ENCODE peak calls at places on chromosomes 11 and 22, in ten cellular contexts. F is GM06990, X is IMR-90, E is sigmoid colon, M is cardiac fibroblast, Z is mucosa of descending colon, C is Panc1, I is colonic mucosa, A is adrenal gland, T is GM23338. V is an unnamed sample.

GRCh38 chr11:45805305-45806071 is 539 bp downstream of the SLC35C1 start:
- DNase-seq in A (peak), F (no peak), T (peak), C (no peak), Z (peak), M (peak), X (peak), E (peak), I (no peak), V (no peak)

GRCh38 chr11:66081505-66081904 is 11.4 kb downstream of the PACS1 start:
- DNase-seq in T (no peak), C (no peak), I (peak), X (no peak), M (peak), F (peak), E (peak), Z (peak), A (peak), V (no peak)

GRCh38 chr11:47394322-47395224 is 13.8 kb upstream of the SLC39A13 start:
- DNase-seq in A (peak), C (no peak), I (no peak), M (peak), X (peak), Z (peak), E (peak), F (peak), T (no peak), V (no peak)

GRCh38 chr11:89489930-89490329 is 1.2 kb downstream of the NOX4 start:
- DNase-seq in I (no peak), M (no peak), F (no peak), X (peak), Z (no peak), A (no peak), C (no peak), T (no peak), E (no peak), V (no peak)

GRCh38 chr22:19591568-19591967 is 67.4 kb upstream of the CLDN5 start:
- DNase-seq in A (no peak), C (no peak), X (no peak), T (no peak), I (no peak), M (no peak), E (peak), Z (no peak), F (no peak), V (no peak)

GRCh38 chr11:35362571-35362980 is 56.8 kb downstream of the SLC1A2 start:
- DNase-seq in F (no peak), T (peak), E (no peak), X (peak), A (no peak), Z (no peak), M (no peak), I (no peak), C (no peak), V (no peak)

GRCh38 chr11:12642040-12642439 is 32.2 kb upstream of the TEAD1 start:
- DNase-seq in Z (no peak), C (no peak), E (no peak), I (no peak), T (no peak), X (peak), A (no peak), F (no peak), M (peak), V (no peak)

GRCh38 chr11:60370811-60371297 is 7.5 kb upstream of the MS4A7 start:
- DNase-seq in X (no peak), M (no peak), I (no peak), F (no peak), C (peak), Z (no peak), A (no peak), E (no peak), T (no peak), V (no peak)

GRCh38 chr11:16356057-16356750 is at the start of gene SOX6:
- DNase-seq in C (no peak), A (no peak), Z (no peak), T (peak), F (no peak), I (no peak), M (peak), X (peak), E (no peak), V (peak)

GRCh38 chr11:126698576-126698975 is 302.0 kb downstream of the KIRREL3 start:
- DNase-seq in E (no peak), C (no peak), F (no peak), Z (no peak), T (no peak), I (no peak), A (no peak), X (no peak), M (no peak), V (no peak)

GRCh38 chr22:48702573-48703264 is 1125.0 kb downstream of the BRD1 start:
- DNase-seq in X (no peak), T (no peak), A (no peak), F (no peak), Z (peak), E (peak), C (no peak), I (no peak), M (no peak), V (peak)

GRCh38 chr11:64436025-64436424 is 77.1 kb downstream of the RPS6KA4 start:
- DNase-seq in A (no peak), T (no peak), C (no peak), F (no peak), M (no peak), X (no peak), I (no peak), Z (no peak), E (peak), V (no peak)

GRCh38 chr11:67356551-67356866 is 3.2 kb upstream of the POLD4 start:
- DNase-seq in E (no peak), X (no peak), I (no peak), F (no peak), M (no peak), Z (no peak), C (no peak), T (no peak), A (no peak), V (no peak)
- H3K4me3 ChIP-seq in E (no peak), X (no peak), I (peak), F (peak), M (no peak), Z (no peak), C (no peak), T (no peak), A (no peak), V (no peak)

GRCh38 chr22:49770454-49771265 is 57.0 kb downstream of the BRD1 start:
- DNase-seq in Z (peak), I (no peak), T (no peak), F (no peak), C (no peak), X (no peak), E (peak), M (no peak), A (no peak), V (no peak)

GRCh38 chr22:49768077-49768476 is 59.6 kb downstream of the BRD1 start:
- DNase-seq in A (no peak), C (no peak), Z (peak), E (peak), I (no peak), T (no peak), M (no peak), X (no peak), F (no peak), V (no peak)

GRCh38 chr22:49768511-49768910 is 59.2 kb downstream of the BRD1 start:
- DNase-seq in X (no peak), T (no peak), M (peak), I (no peak), C (no peak), A (no peak), E (peak), F (no peak), Z (peak), V (no peak)

GRCh38 chr22:49769691-49770315 is 57.9 kb downstream of the BRD1 start:
- DNase-seq in F (no peak), X (no peak), I (no peak), E (peak), A (no peak), T (no peak), C (no peak), Z (no peak), M (no peak), V (peak)

GRCh38 chr22:49768961-49769690 is 58.5 kb downstream of the BRD1 start:
- DNase-seq in M (peak), E (peak), Z (peak), A (peak), X (peak), T (no peak), I (no peak), C (no peak), F (no peak), V (peak)
- TF ChIP-seq CTCF in M (no peak), E (no peak), Z (no peak), A (no peak), X (no peak), T (no peak), I (no peak), C (no peak), F (no peak), V (no peak)

DNA sequence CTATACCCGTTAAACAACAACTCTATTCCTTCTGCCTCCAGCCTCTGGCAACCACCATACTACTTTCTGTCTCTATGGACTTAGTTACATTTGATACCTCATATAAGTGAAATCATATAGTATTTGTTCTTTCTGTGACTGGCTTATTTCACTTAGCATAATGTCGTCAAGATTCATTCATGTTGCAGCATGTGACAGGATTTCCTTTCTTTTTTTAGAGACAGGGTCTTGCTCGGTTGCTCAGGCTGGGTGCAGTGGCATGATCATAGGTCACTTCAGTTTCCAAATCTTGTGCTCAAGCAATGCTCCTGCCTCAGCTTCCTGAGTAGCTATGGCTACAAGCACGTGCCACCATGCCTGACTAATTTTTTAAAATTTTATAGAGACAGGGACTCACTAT is 29.4 kb upstream of the SORL1 start:
- DNase-seq in X (no peak), T (no peak), Z (no peak), M (no peak), I (no peak), C (no peak), E (no peak), F (peak), A (no peak), V (no peak)
- H3K4me3 ChIP-seq in X (no peak), T (no peak), Z (no peak), M (no peak), I (no peak), C (no peak), E (no peak), F (no peak), A (no peak), V (no peak)

GRCh38 chr22:41518048-41518347 is 26.3 kb downstream of the POLR3H start:
- DNase-seq in X (no peak), Z (no peak), M (no peak), C (no peak), E (no peak), I (no peak), A (no peak), F (no peak), T (no peak), V (no peak)
- TF ChIP-seq CTCF in X (no peak), Z (no peak), M (no peak), C (peak), E (no peak), I (no peak), A (no peak), F (no peak), T (no peak), V (no peak)

GRCh38 chr11:116930586-116930985 is 93.2 kb upstream of the APOA1 start:
- DNase-seq in I (no peak), E (no peak), A (no peak), X (no peak), M (no peak), T (no peak), Z (no peak), C (no peak), F (no peak), V (no peak)
- H3K4me3 ChIP-seq in I (no peak), E (no peak), A (no peak), X (no peak), M (no peak), T (no peak), Z (no peak), C (no peak), F (no peak), V (no peak)

GRCh38 chr11:57429946-57430345 is 3.0 kb upstream of the SLC43A3 start:
- DNase-seq in A (no peak), T (no peak), I (no peak), C (no peak), Z (no peak), F (no peak), X (no peak), E (no peak), M (no peak), V (no peak)

GRCh38 chr11:57432714-57433163 is 5.8 kb upstream of the SLC43A3 start:
- DNase-seq in X (peak), I (no peak), A (no peak), Z (no peak), T (no peak), C (no peak), M (peak), E (no peak), F (no peak), V (no peak)

GRCh38 chr11:57428643-57429042 is 1.7 kb upstream of the SLC43A3 start:
- DNase-seq in C (no peak), X (no peak), I (no peak), M (no peak), A (no peak), T (no peak), F (no peak), E (no peak), Z (no peak), V (no peak)

GRCh38 chr11:57432017-57432590 is 5.2 kb upstream of the SLC43A3 start:
- DNase-seq in F (no peak), I (no peak), T (no peak), C (no peak), E (no peak), M (no peak), A (no peak), X (no peak), Z (no peak), V (no peak)

DNA sequence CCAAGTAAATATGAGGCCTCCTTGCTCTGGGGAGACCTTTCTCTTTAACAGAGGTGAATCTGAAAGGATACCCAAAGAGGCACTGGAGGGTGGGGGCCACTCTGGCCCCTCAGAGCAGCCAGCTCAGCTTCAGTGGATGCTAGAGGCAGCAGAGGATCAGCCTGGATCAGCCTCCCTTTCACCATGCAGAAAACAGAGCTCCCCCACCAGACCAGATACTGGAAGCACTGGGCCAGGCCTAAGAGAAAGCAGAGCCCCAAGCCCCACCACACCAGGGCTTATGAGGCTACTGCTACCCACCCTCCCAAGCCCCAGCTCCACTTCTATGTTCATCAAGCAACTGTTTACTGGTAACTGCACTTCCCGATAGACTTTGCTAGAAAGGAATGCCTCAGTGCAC is 4.0 kb upstream of the SLC43A3 start:
- DNase-seq in F (no peak), C (no peak), X (no peak), A (no peak), E (no peak), I (no peak), Z (no peak), T (peak), M (no peak), V (no peak)
- TF ChIP-seq CTCF in F (no peak), C (no peak), X (no peak), A (no peak), E (no peak), I (no peak), Z (no peak), T (no peak), M (no peak), V (no peak)

DNA sequence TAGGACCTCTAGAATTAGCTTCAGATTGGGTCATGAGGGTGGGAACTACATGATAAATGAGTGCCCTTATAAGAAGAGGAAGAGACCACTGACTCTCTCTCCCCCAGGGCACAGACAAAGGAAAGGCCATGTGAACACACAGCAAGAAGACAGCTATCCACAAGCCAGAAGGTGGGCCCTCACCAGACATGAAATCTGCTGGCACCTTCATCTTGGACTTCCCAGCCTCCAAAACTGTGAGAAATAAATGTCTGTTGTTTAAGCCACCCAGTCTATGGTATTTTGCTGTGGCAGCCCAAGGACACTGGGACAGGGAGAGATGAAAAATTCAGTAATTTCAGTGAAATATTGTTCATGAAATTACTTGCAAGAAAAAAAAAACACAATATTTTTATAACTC is 5.9 kb downstream of the RBFOX2 start:
- DNase-seq in A (no peak), M (no peak), E (no peak), Z (no peak), C (no peak), X (no peak), F (no peak), T (no peak), I (no peak), V (no peak)
- H3K4me3 ChIP-seq in A (no peak), M (no peak), E (no peak), Z (no peak), C (no peak), X (peak), F (no peak), T (no peak), I (no peak), V (no peak)

V was measured in dorsolateral prefrontal cortex.